ENCODE peak calls at places on chromosomes 12 and 14, in four cellular contexts. P is sigmoid colon, L is epithelial cell of esophagus, B is brain microvascular endothelial cell. I is an unnamed sample.

GRCh38 chr14:91021115-91021514 is 39.3 kb downstream of the RPS6KA5 start:
- DNase-seq in P (no peak), L (peak; percentile 40), B (no peak), I (no peak)

GRCh38 chr12:76255281-76255680 is 92.9 kb downstream of the BBS10 start:
- DNase-seq in P (no peak), L (no peak), B (no peak), I (no peak)

GRCh38 chr14:97312910-97313309 is 515.7 kb downstream of the VRK1 start:
- DNase-seq in P (no peak), L (no peak), B (no peak), I (no peak)

GRCh38 chr14:102086346-102086971 is 385 bp downstream of the HSP90AA1 start:
- DNase-seq in P (peak; percentile 77), L (peak; percentile 68), B (peak; percentile 22), I (peak; percentile 65)

GRCh38 chr12:2535583-2536187 is 259.1 kb upstream of the FKBP4 start:
- DNase-seq in P (no peak), L (no peak), B (no peak), I (no peak)

GRCh38 chr14:52875707-52876106 is 75.1 kb downstream of the FERMT2 start:
- DNase-seq in P (no peak), L (no peak), B (no peak), I (peak; percentile 61)

GRCh38 chr14:64329149-64329548 is 35.0 kb upstream of the ESR2 start:
- DNase-seq in P (no peak), L (no peak), B (no peak), I (no peak)

GRCh38 chr12:64814432-64814831 is 10.0 kb upstream of the TBC1D30 start:
- DNase-seq in P (no peak), L (no peak), B (no peak), I (no peak)

GRCh38 chr14:95495538-95496025 is 20.9 kb downstream of the SYNE3 start:
- DNase-seq in P (no peak), L (peak; percentile 71), B (no peak), I (no peak)
- H3K4me3 ChIP-seq in P (no peak overlapping the region), L (no peak overlapping the region), B (no peak overlapping the region), I (no peak overlapping the region)

DNA sequence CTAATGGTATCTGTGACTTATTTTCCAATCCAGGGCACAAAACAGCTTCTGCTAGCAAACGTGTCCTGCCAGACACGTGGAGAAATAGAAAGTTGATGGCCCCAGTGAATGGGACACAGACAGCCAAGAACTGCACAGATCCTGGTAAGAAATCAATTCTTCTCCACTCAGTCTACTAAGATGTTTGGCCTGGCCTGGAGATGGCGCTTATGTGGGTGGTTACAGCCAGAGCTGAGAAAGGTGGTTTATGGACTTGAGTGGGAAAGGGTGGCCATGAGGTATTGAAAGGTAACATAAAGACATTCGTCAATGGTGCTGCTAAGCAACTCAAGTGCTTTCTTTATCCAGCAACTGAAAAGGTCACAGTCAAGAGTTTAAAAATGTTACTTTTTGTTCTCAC is 2.9 kb downstream of the SLC24A4 start:
- DNase-seq in P (no peak), L (no peak), B (no peak), I (no peak)
- TF ChIP-seq CTCF in P (no peak), L (peak; percentile 21), B (peak; percentile 21), I (no peak)

GRCh38 chr12:133203344-133204263 is 22.3 kb downstream of the ZNF268 start:
- DNase-seq in P (no peak), L (peak; percentile 7), B (no peak), I (peak; percentile 11)
- H3K4me3 ChIP-seq in P (no peak overlapping the region), L (no peak overlapping the region), B (no peak overlapping the region), I (no peak overlapping the region)

GRCh38 chr14:21070610-21071224 is 613 bp downstream of the ARHGEF40 start:
- DNase-seq in P (no peak), L (peak; percentile 11), B (peak; percentile 24), I (peak; percentile 48)

GRCh38 chr14:21072102-21072501 is 2.0 kb downstream of the ARHGEF40 start:
- DNase-seq in P (no peak), L (peak; percentile 51), B (peak; percentile 70), I (peak; percentile 90)

GRCh38 chr14:21070083-21070609 is at the start of gene ARHGEF40:
- DNase-seq in P (no peak), L (no peak), B (peak; percentile 14), I (peak; percentile 54)

GRCh38 chr14:21072781-21073339 is 2.8 kb downstream of the ARHGEF40 start:
- DNase-seq in P (no peak), L (no peak), B (no peak), I (no peak)

GRCh38 chr14:21071225-21072041 is 1.3 kb downstream of the ARHGEF40 start:
- DNase-seq in P (peak; percentile 94), L (peak; percentile 64), B (peak; percentile 90), I (peak; percentile 94)
- TF ChIP-seq CTCF in P (no peak), L (no peak), B (no peak), I (no peak)

DNA sequence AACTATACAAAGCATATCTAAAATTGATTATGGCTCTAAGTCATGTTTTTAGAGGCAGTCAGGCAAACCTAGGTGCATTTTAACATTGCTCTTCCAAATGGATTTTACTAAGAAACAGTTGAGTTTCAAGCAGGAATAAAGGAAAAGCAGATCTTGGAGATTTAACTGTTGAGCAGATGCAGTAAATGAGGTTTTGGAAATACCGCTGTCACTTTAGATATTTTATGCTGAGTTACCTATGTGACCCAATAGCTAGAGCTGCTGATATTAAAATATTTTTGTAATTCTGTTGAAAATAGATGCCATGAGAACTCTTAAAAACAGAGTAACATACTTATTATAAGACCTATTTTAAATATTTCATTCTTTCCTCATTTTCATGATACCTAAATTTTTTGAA is 181.4 kb downstream of the SYT1 start:
- DNase-seq in P (no peak), L (no peak), B (no peak), I (no peak)
- H3K4me3 ChIP-seq in P (no peak overlapping the region), L (no peak overlapping the region), B (no peak overlapping the region), I (no peak overlapping the region)

GRCh38 chr14:32968972-32969544 is 30.4 kb downstream of the NPAS3 start:
- DNase-seq in P (no peak), L (no peak), B (no peak), I (no peak)
- TF ChIP-seq CTCF in P (no peak), L (no peak), B (no peak), I (no peak)

GRCh38 chr14:24332094-24332983 is 2.5 kb downstream of the ADCY4 start:
- DNase-seq in P (peak; percentile 81), L (peak; percentile 76), B (peak; percentile 42), I (peak; percentile 64)
- H3K4me3 ChIP-seq in P (no peak overlapping the region), L (no peak overlapping the region), B (peak overlapping the region; percentile 32), I (no peak overlapping the region)

GRCh38 chr12:51848843-51849735 is 571 bp upstream of the FIGNL2 start:
- DNase-seq in P (no peak), L (no peak), B (no peak), I (no peak)
- TF ChIP-seq CTCF in P (no peak), L (no peak), B (no peak), I (no peak)